ENCODE peak calls at places on chromosomes 13 and 19, in eight cellular contexts. One of them, this sample, is unnamed.

GRCh38 chr13:31765441-31765840 is 26.1 kb downstream of the RXFP2 start:
- DNase-seq in fibroblast of pulmonary artery: peak
- DNase-seq in NCI-H1930: no peak
- DNase-seq in NCI-H1048: peak
- DNase-seq in SHP77: no peak
- DNase-seq in H54: no peak
- DNase-seq in GM23338: no peak
- DNase-seq in stimulated activated CD4-positive, alpha-beta T cell treated with anti-CD3 and anti-CD28 coated beads, Interleukin-2, amount 100 ng/mL, for 24 hours: no peak
- DNase-seq in this sample: no peak

GRCh38 chr13:29582171-29582570 is 13.3 kb downstream of the SLC7A1 start:
- DNase-seq in NCI-H1048: no peak
- DNase-seq in fibroblast of pulmonary artery: no peak
- DNase-seq in stimulated activated CD4-positive, alpha-beta T cell treated with anti-CD3 and anti-CD28 coated beads, Interleukin-2, amount 100 ng/mL, for 24 hours: no peak
- DNase-seq in SHP77: no peak
- DNase-seq in NCI-H1930: no peak
- DNase-seq in GM23338: no peak
- DNase-seq in H54: no peak
- DNase-seq in this sample: no peak

GRCh38 chr13:111239754-111240670 is 80.4 kb upstream of the TEX29 start:
- DNase-seq in stimulated activated CD4-positive, alpha-beta T cell treated with anti-CD3 and anti-CD28 coated beads, Interleukin-2, amount 100 ng/mL, for 24 hours: no peak
- DNase-seq in fibroblast of pulmonary artery: no peak
- DNase-seq in H54: no peak
- DNase-seq in SHP77: no peak
- DNase-seq in NCI-H1048: no peak
- DNase-seq in NCI-H1930: no peak
- DNase-seq in GM23338: no peak
- DNase-seq in this sample: peak

GRCh38 chr13:113077953-113078894 is 27.4 kb upstream of the F7 start:
- DNase-seq in NCI-H1048: no peak
- DNase-seq in NCI-H1930: no peak
- DNase-seq in GM23338: no peak
- DNase-seq in fibroblast of pulmonary artery: no peak
- DNase-seq in H54: no peak
- DNase-seq in SHP77: no peak
- DNase-seq in stimulated activated CD4-positive, alpha-beta T cell treated with anti-CD3 and anti-CD28 coated beads, Interleukin-2, amount 100 ng/mL, for 24 hours: no peak
- DNase-seq in this sample: no peak

GRCh38 chr19:11446652-11447301 is 11.3 kb downstream of the PRKCSH start:
- DNase-seq in GM23338: peak
- DNase-seq in NCI-H1930: no peak
- DNase-seq in fibroblast of pulmonary artery: peak
- DNase-seq in H54: peak
- DNase-seq in SHP77: peak
- DNase-seq in stimulated activated CD4-positive, alpha-beta T cell treated with anti-CD3 and anti-CD28 coated beads, Interleukin-2, amount 100 ng/mL, for 24 hours: peak
- DNase-seq in NCI-H1048: no peak
- DNase-seq in this sample: peak

GRCh38 chr13:99657848-99658265 is 156.6 kb downstream of the TM9SF2 start:
- DNase-seq in SHP77: no peak
- DNase-seq in fibroblast of pulmonary artery: peak
- DNase-seq in GM23338: peak
- DNase-seq in H54: peak
- DNase-seq in stimulated activated CD4-positive, alpha-beta T cell treated with anti-CD3 and anti-CD28 coated beads, Interleukin-2, amount 100 ng/mL, for 24 hours: peak
- DNase-seq in NCI-H1048: no peak
- DNase-seq in NCI-H1930: no peak
- DNase-seq in this sample: peak

GRCh38 chr13:34733720-34734119 is 208.3 kb upstream of the NBEA start:
- DNase-seq in SHP77: no peak
- DNase-seq in NCI-H1048: no peak
- DNase-seq in fibroblast of pulmonary artery: peak
- DNase-seq in NCI-H1930: no peak
- DNase-seq in GM23338: no peak
- DNase-seq in stimulated activated CD4-positive, alpha-beta T cell treated with anti-CD3 and anti-CD28 coated beads, Interleukin-2, amount 100 ng/mL, for 24 hours: no peak
- DNase-seq in H54: no peak
- DNase-seq in this sample: peak

GRCh38 chr13:91661692-91662490 is 263.5 kb downstream of the GPC5 start:
- DNase-seq in NCI-H1048: no peak
- DNase-seq in fibroblast of pulmonary artery: no peak
- DNase-seq in SHP77: no peak
- DNase-seq in stimulated activated CD4-positive, alpha-beta T cell treated with anti-CD3 and anti-CD28 coated beads, Interleukin-2, amount 100 ng/mL, for 24 hours: no peak
- DNase-seq in H54: no peak
- DNase-seq in NCI-H1930: no peak
- DNase-seq in GM23338: no peak
- DNase-seq in this sample: no peak

GRCh38 chr13:113547248-113547971 is 37.1 kb upstream of the TFDP1 start:
- DNase-seq in fibroblast of pulmonary artery: peak
- DNase-seq in stimulated activated CD4-positive, alpha-beta T cell treated with anti-CD3 and anti-CD28 coated beads, Interleukin-2, amount 100 ng/mL, for 24 hours: no peak
- DNase-seq in NCI-H1048: no peak
- DNase-seq in NCI-H1930: no peak
- DNase-seq in SHP77: no peak
- DNase-seq in H54: no peak
- DNase-seq in GM23338: no peak
- DNase-seq in this sample: peak

GRCh38 chr13:36282818-36283432 is 14.7 kb downstream of the CCDC169 start:
- DNase-seq in GM23338: peak
- DNase-seq in H54: no peak
- DNase-seq in fibroblast of pulmonary artery: peak
- DNase-seq in NCI-H1048: no peak
- DNase-seq in NCI-H1930: peak
- DNase-seq in SHP77: peak
- DNase-seq in stimulated activated CD4-positive, alpha-beta T cell treated with anti-CD3 and anti-CD28 coated beads, Interleukin-2, amount 100 ng/mL, for 24 hours: no peak
- DNase-seq in this sample: peak

GRCh38 chr13:66635526-66635925 is 594.6 kb downstream of the PCDH9 start:
- DNase-seq in stimulated activated CD4-positive, alpha-beta T cell treated with anti-CD3 and anti-CD28 coated beads, Interleukin-2, amount 100 ng/mL, for 24 hours: no peak
- DNase-seq in NCI-H1048: no peak
- DNase-seq in H54: peak
- DNase-seq in GM23338: no peak
- DNase-seq in fibroblast of pulmonary artery: peak
- DNase-seq in SHP77: no peak
- DNase-seq in NCI-H1930: no peak
- DNase-seq in this sample: peak

GRCh38 chr19:4695224-4695731 is 25.1 kb upstream of the MYDGF start:
- DNase-seq in fibroblast of pulmonary artery: no peak
- DNase-seq in stimulated activated CD4-positive, alpha-beta T cell treated with anti-CD3 and anti-CD28 coated beads, Interleukin-2, amount 100 ng/mL, for 24 hours: no peak
- DNase-seq in SHP77: no peak
- DNase-seq in NCI-H1930: no peak
- DNase-seq in GM23338: no peak
- DNase-seq in H54: no peak
- DNase-seq in NCI-H1048: no peak
- DNase-seq in this sample: no peak

GRCh38 chr13:103859952-103860351 is 793.7 kb upstream of the SLC10A2 start:
- DNase-seq in NCI-H1930: no peak
- DNase-seq in stimulated activated CD4-positive, alpha-beta T cell treated with anti-CD3 and anti-CD28 coated beads, Interleukin-2, amount 100 ng/mL, for 24 hours: no peak
- DNase-seq in fibroblast of pulmonary artery: no peak
- DNase-seq in GM23338: no peak
- DNase-seq in NCI-H1048: no peak
- DNase-seq in SHP77: no peak
- DNase-seq in H54: no peak
- DNase-seq in this sample: no peak